ENCODE peak calls at places on chromosome 1, in five cellular contexts. M is Karpas-422, N is IMR-90, A is endothelial cell of umbilical vein, L is neuronal stem cell. K is an unnamed sample.

GRCh38 chr1:162916407-162916806 is 55.4 kb upstream of the CCDC190 start:
- DNase-seq in M (no peak), N (peak), A (peak), L (no peak), K (peak)

GRCh38 chr1:198118136-198118535 is 38.7 kb upstream of the NEK7 start:
- DNase-seq in M (peak), N (peak), A (peak), L (no peak), K (peak)

GRCh38 chr1:171645553-171646336 is 6.7 kb downstream of the MYOC start:
- DNase-seq in M (no peak), N (no peak), A (no peak), L (no peak), K (peak)

GRCh38 chr1:111516008-111516535 is 12.6 kb upstream of the ADORA3 start:
- DNase-seq in M (peak), N (peak), A (peak), L (no peak), K (peak)

GRCh38 chr1:26723013-26723991 is 27.5 kb downstream of the ARID1A start:
- DNase-seq in M (no peak), N (peak), A (peak), L (peak), K (peak)

GRCh38 chr1:31659889-31660288 is 15.2 kb upstream of the PEF1 start:
- DNase-seq in M (no peak), N (no peak), A (no peak), L (no peak), K (no peak)

GRCh38 chr1:8207202-8207601 is 110.7 kb upstream of the SLC45A1 start:
- DNase-seq in M (no peak), N (no peak), A (no peak), L (no peak), K (no peak)

GRCh38 chr1:55781944-55782482 is 566.8 kb upstream of the USP24 start:
- DNase-seq in M (no peak), N (peak), A (no peak), L (no peak), K (peak)

GRCh38 chr1:78280626-78281025 is 210.1 kb upstream of the PTGFR start:
- DNase-seq in M (no peak), N (no peak), A (no peak), L (no peak), K (peak)

GRCh38 chr1:228378453-228379164 is 28.0 kb downstream of the TRIM11 start:
- DNase-seq in M (no peak), N (peak), A (peak), L (peak), K (peak)

GRCh38 chr1:21655748-21656147 is 13.4 kb downstream of the RAP1GAP start:
- DNase-seq in M (no peak), N (no peak), A (no peak), L (no peak), K (no peak)

GRCh38 chr1:118304722-118305344 is 119.8 kb upstream of the SPAG17 start:
- DNase-seq in M (peak), N (no peak), A (no peak), L (peak), K (peak)

DNA sequence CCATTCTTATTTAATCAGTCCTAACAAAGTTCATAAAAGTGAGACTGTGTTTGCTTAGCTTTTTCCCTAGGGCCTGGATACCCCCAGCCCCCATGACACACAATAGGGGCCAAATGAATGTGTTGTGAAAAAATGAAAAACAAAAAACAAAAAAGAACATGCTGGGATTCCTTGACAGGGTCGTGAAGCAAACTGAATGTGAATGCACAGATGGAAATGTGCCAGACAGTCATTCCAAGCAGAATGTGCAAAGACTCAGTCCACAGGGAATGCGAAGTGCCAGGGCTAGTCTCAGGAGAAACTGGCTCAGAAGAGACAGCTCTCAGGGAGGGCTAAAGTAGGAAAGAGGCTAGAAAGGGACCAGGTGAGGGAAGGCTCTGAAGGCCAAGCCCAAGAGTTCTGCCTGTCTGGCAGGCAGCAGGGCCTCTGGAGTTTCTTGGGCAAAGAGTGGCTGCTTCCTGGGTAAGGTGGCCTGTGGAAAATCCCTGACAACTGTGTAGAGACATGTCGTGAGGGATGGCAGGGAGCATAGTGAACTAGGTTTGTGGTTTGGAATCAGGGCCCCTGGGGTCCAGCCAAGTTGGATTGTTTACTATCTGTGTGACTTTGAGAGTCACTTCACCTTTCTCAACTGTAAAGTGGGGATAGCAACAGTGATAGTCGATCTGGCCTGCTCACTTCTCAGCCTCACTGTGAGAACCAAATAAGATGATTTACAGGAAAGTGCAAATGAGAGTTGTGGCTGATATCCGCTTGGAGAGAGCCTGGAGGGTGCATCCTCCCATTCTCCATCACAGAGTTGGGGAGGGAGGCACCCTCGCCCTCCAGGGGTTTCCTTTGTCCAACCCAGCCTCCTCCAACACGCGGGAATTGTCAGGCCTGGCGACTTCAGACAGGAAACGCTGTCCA is 1.2 kb upstream of the ADAM15 start:
- DNase-seq in M (peak), N (peak), A (no peak), L (no peak), K (peak)
- H3K9ac ChIP-seq in M (peak), N (peak), A (peak), L (peak), K (peak)

DNA sequence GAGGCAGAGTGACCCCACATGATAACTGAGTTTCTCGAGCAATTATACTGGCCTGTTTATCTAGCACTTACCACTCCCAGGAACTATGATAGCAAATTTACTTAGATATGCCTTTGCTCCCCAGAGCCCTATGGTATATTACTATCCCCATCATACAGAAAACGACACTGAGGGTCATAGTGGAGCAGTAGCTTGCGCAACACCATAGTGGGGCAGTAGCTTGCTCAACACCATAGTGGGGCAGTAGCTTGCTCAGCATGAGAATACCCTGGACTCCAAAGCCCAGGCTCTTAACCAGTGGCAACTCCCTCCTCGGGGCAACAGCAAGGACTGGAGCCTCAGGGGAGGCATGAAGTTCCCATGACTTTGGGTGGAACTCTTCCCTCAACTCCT is 211.9 kb downstream of the NPHP4 start:
- DNase-seq in M (no peak), N (no peak), A (no peak), L (no peak), K (no peak)
- H3K9ac ChIP-seq in M (no peak), N (no peak), A (no peak), L (no peak), K (no peak)

DNA sequence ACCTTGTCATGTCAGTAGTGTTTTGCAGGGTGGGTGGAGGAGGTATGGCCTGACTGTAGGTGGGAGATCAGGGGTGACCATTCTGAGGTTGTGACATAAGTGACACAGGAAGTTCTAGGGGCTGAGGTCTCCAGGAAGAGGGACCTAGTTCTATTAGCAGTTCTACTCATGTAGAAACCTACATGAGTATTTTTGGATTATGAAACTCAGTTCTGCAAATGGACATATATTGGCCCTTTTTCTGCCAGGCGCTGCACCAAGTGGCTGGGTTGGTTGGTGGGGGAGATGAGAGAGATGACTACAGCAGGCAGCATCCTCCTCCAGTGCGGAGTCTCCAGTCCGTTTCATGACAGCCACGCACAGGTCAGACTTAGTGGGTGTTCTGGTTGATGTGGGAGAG is 54.0 kb downstream of the PRDM2 start:
- DNase-seq in M (no peak), N (no peak), A (no peak), L (no peak), K (no peak)
- H3K9ac ChIP-seq in M (no peak), N (no peak), A (no peak), L (no peak), K (no peak)

DNA sequence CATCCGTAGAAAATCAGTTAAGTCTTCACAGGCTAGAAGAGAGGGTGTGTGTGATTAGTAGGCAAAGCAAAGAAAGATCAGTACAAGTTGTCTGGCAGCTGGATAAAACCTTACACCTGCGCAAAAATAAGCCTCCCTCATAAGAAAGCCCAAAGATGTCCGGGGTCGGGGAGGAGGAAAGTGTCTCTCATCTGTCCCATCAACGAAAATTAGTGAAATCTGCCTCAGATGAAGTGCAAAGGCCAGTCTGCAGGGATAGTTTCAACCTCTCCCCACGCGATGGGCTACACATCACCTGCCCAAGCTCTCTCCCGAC is 333.9 kb downstream of the SRGAP2C start:
- DNase-seq in M (no peak), N (no peak), A (no peak), L (no peak), K (no peak)
- H3K9ac ChIP-seq in M (peak), N (no peak), A (no peak), L (no peak), K (no peak)

GRCh38 chr1:30295674-30296073 is 427.7 kb downstream of the MATN1 start:
- DNase-seq in M (no peak), N (no peak), A (no peak), L (no peak), K (no peak)
- H3K9ac ChIP-seq in M (no peak), N (no peak), A (no peak), L (no peak), K (no peak)

K was measured in fibroblast of lung.